ENCODE peak calls at places on chromosomes 3 and 15, in nine cellular contexts. Z, U, L, B, M, O, N, X and D are unnamed samples.
A peak's percentile ranks its signal among the peaks of the same experiment; 100 is the strongest.

GRCh38 chr3:182092662-182093262 is 381.0 kb downstream of the SOX2 start:
- DNase-seq in Z (no peak), U (no peak), L (no peak), B (peak; percentile 18), M (no peak), O (no peak), N (no peak), X (no peak), D (no peak)

GRCh38 chr3:111582114-111582461 is 13.1 kb downstream of the ZBED2 start:
- DNase-seq in Z (peak; percentile 52), U (peak; percentile 41), L (peak; percentile 88), B (peak; percentile 98), M (peak; percentile 94), O (peak; percentile 89), N (no peak), X (no peak), D (peak; percentile 83)

GRCh38 chr3:100600181-100601042 is 9.0 kb upstream of the ADGRG7 start:
- DNase-seq in Z (no peak), U (no peak), L (no peak), B (no peak), M (peak; percentile 100), O (peak; percentile 100), N (no peak), X (no peak), D (no peak)

GRCh38 chr15:41940441-41940857 is 31.9 kb downstream of the EHD4 start:
- DNase-seq in Z (peak; percentile 57), U (no peak), L (peak; percentile 59), B (peak; percentile 90), M (peak; percentile 98), O (peak; percentile 94), N (no peak), X (no peak), D (peak; percentile 70)

GRCh38 chr3:9248232-9249191 is 934 bp downstream of the SRGAP3 start:
- DNase-seq in Z (no peak), U (no peak), L (no peak), B (no peak), M (peak; percentile 75), O (peak; percentile 83), N (no peak), X (no peak), D (no peak)

GRCh38 chr3:160676547-160677303 is at the start of gene ARL14:
- DNase-seq in Z (no peak), U (no peak), L (peak; percentile 53), B (peak; percentile 81), M (peak; percentile 98), O (peak; percentile 97), N (no peak), X (no peak), D (peak; percentile 23)

GRCh38 chr3:50166309-50167019 is 11.3 kb downstream of the SEMA3F start:
- DNase-seq in Z (no peak), U (no peak), L (no peak), B (peak; percentile 64), M (no peak), O (no peak), N (no peak), X (no peak), D (no peak)

GRCh38 chr15:57685316-57685715 is 21.2 kb upstream of the POLR2M start:
- DNase-seq in Z (no peak), U (no peak), L (no peak), B (no peak), M (no peak), O (no peak), N (no peak), X (no peak), D (no peak)

GRCh38 chr3:23817508-23818223 is 11.9 kb downstream of the UBE2E1 start:
- DNase-seq in Z (no peak), U (no peak), L (no peak), B (no peak), M (no peak), O (no peak), N (no peak), X (no peak), D (no peak)

GRCh38 chr15:48570838-48571237 is 74.7 kb downstream of the FBN1 start:
- DNase-seq in Z (no peak), U (no peak), L (no peak), B (no peak), M (no peak), O (no peak), N (no peak), X (no peak), D (no peak)

GRCh38 chr15:68820205-68820588 is 498 bp downstream of the ANP32A start:
- DNase-seq in Z (no peak), U (peak; percentile 64), L (peak; percentile 19), B (no peak), M (no peak), O (peak; percentile 49), N (peak; percentile 49), X (peak; percentile 29), D (no peak)

GRCh38 chr3:52428151-52429005 is 16.5 kb downstream of the SEMA3G start:
- DNase-seq in Z (peak; percentile 66), U (peak; percentile 63), L (peak; percentile 70), B (peak; percentile 51), M (peak; percentile 71), O (peak; percentile 78), N (peak; percentile 50), X (no peak), D (peak; percentile 90)

GRCh38 chr15:80587816-80588456 is 107.2 kb upstream of the ABHD17C start:
- DNase-seq in Z (no peak), U (no peak), L (peak; percentile 63), B (peak; percentile 76), M (peak; percentile 67), O (peak; percentile 41), N (no peak), X (no peak), D (peak; percentile 36)

GRCh38 chr3:15527031-15527459 is 5.5 kb upstream of the COLQ start:
- DNase-seq in Z (no peak), U (no peak), L (no peak), B (no peak), M (no peak), O (no peak), N (no peak), X (no peak), D (no peak)

GRCh38 chr3:52860424-52860768 is 25.6 kb upstream of the MUSTN1 start:
- DNase-seq in Z (no peak), U (no peak), L (no peak), B (no peak), M (no peak), O (no peak), N (no peak), X (no peak), D (no peak)

GRCh38 chr3:189195302-189195701 is 23.5 kb downstream of the TPRG1 start:
- DNase-seq in Z (no peak), U (peak; percentile 73), L (no peak), B (peak; percentile 16), M (no peak), O (no peak), N (no peak), X (no peak), D (no peak)
- TF ChIP-seq CTCF in Z (peak; percentile 33), U (peak; percentile 24), L (peak; percentile 52), B (no peak), M (no peak), O (peak; percentile 17), N (no peak), X (no peak), D (no peak)

GRCh38 chr3:120089089-120089488 is 5.2 kb downstream of the GSK3B start:
- DNase-seq in Z (no peak), U (no peak), L (no peak), B (no peak), M (no peak), O (no peak), N (no peak), X (no peak), D (no peak)
- H3K4me3 ChIP-seq in Z (no peak overlapping the region), U (no peak overlapping the region), L (no peak overlapping the region), B (no peak overlapping the region), M (no peak overlapping the region), O (no peak overlapping the region), N (peak overlapping the region; percentile 92), X (no peak overlapping the region), D (no peak overlapping the region)

GRCh38 chr3:171168551-171168950 is 142.0 kb upstream of the SLC2A2 start:
- DNase-seq in Z (no peak), U (no peak), L (no peak), B (no peak), M (no peak), O (no peak), N (no peak), X (no peak), D (no peak)
- TF ChIP-seq CTCF in Z (no peak), U (no peak), L (no peak), B (no peak), M (no peak), O (no peak), N (no peak), X (no peak), D (no peak)

DNA sequence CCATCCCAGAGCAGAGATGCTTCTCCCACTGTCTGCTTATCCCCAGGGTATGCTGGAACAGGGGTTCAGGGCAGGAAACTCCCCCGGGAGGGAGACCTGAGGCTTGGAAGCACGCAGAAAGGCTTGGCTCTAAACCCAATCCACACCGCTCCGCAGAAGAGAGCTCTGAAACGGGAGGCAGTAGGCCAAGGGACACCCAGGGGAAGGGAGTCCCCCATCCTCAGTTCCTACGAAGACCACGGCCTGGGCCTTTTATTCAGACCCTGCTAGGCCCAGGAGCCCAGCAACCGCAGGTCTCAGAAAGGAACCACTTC is 1.8 kb upstream of the HAPLN3 start:
- DNase-seq in Z (no peak), U (no peak), L (no peak), B (no peak), M (no peak), O (no peak), N (no peak), X (no peak), D (no peak)
- H3K4me3 ChIP-seq in Z (no peak overlapping the region), U (no peak overlapping the region), L (no peak overlapping the region), B (no peak overlapping the region), M (no peak overlapping the region), O (no peak overlapping the region), N (peak overlapping the region; percentile 42), X (peak overlapping the region; percentile 20), D (no peak overlapping the region)

GRCh38 chr15:76903251-76903681 is 1.9 kb downstream of the SCAPER start:
- DNase-seq in Z (no peak), U (no peak), L (peak; percentile 35), B (peak; percentile 53), M (peak; percentile 28), O (peak; percentile 41), N (no peak), X (no peak), D (peak; percentile 49)
- TF ChIP-seq CTCF in Z (peak; percentile 31), U (no peak), L (peak; percentile 50), B (no peak), M (peak; percentile 24), O (peak; percentile 38), N (peak; percentile 31), X (peak; percentile 33), D (peak; percentile 38)